ENCODE peak calls at places on chromosomes 13 and 19, in six cellular contexts. M, S, X, G, F and I are unnamed samples.

GRCh38 chr19:48629599-48630288 is 7.4 kb downstream of the DBP start:
- DNase-seq in F (no peak), S (no peak), X (no peak), G (no peak), M (no peak), I (no peak)

GRCh38 chr19:32351807-32352630 is 6.6 kb downstream of the ZNF507 start:
- DNase-seq in S (no peak), G (no peak), X (no peak), F (no peak), M (peak; percentile 38), I (no peak)

GRCh38 chr13:114167445-114167844 is 11.6 kb upstream of the CFAP97D2 start:
- DNase-seq in X (no peak), S (no peak), G (no peak), F (no peak), M (no peak), I (no peak)

GRCh38 chr19:38197937-38198704 is 25.9 kb downstream of the DPF1 start:
- DNase-seq in S (no peak), M (no peak), G (no peak), X (no peak), F (no peak), I (no peak)

GRCh38 chr13:107339209-107339608 is 771.3 kb upstream of the ARGLU1 start:
- DNase-seq in M (no peak), S (no peak), G (no peak), X (no peak), F (peak; percentile 18), I (no peak)

GRCh38 chr19:34578751-34579150 is 97.2 kb downstream of the WTIP start:
- DNase-seq in X (no peak), M (no peak), F (no peak), S (no peak), G (no peak), I (no peak)

GRCh38 chr19:3125900-3126524 is 9.8 kb upstream of the GNA15 start:
- DNase-seq in M (no peak), F (no peak), S (peak; percentile 57), X (no peak), G (peak; percentile 69), I (no peak)

GRCh38 chr13:110797230-110797877 is 83.9 kb downstream of the ING1 start:
- DNase-seq in X (no peak), M (no peak), S (no peak), G (no peak), F (no peak), I (no peak)

GRCh38 chr19:39194832-39195542 is 1.8 kb upstream of the NCCRP1 start:
- DNase-seq in S (no peak), X (no peak), M (no peak), G (no peak), F (no peak), I (no peak)

GRCh38 chr19:18737954-18738351 is 53.2 kb downstream of the COMP start:
- DNase-seq in X (no peak), F (no peak), G (no peak), M (no peak), S (no peak), I (no peak)

GRCh38 chr19:3479819-3480215 is 508 bp downstream of the SMIM24 start:
- DNase-seq in S (no peak), X (no peak), G (no peak), M (no peak), F (peak; percentile 46), I (no peak)

GRCh38 chr13:44452418-44452817 is 78.8 kb downstream of the SERP2 start:
- DNase-seq in M (no peak), F (no peak), S (no peak), X (no peak), G (no peak), I (no peak)

GRCh38 chr19:1483979-1484428 is 5.0 kb upstream of the C19orf25 start:
- DNase-seq in F (no peak), M (no peak), G (no peak), S (no peak), X (no peak), I (no peak)

GRCh38 chr19:32692727-32693061 is 1.1 kb downstream of the NUDT19 start:
- DNase-seq in S (no peak), X (no peak), F (no peak), M (no peak), G (no peak), I (no peak)

GRCh38 chr13:109273326-109273751 is 513.0 kb downstream of the IRS2 start:
- DNase-seq in S (no peak), X (no peak), M (no peak), F (peak; percentile 42), G (no peak), I (no peak)

GRCh38 chr19:8526345-8527062 is 12.5 kb upstream of the ZNF414 start:
- DNase-seq in G (no peak), X (peak; percentile 64), S (no peak), M (peak; percentile 63), F (peak; percentile 77), I (no peak)